ENCODE peak calls at places on chromosome 18, in five cellular contexts. C, O, J, X and Y are unnamed samples.

GRCh38 chr18:34864836-34865497 is 154.9 kb downstream of the DTNA start:
- DNase-seq in C (no peak), O (no peak), J (no peak), X (no peak), Y (no peak)

GRCh38 chr18:69998523-69998987 is 50.9 kb upstream of the CD226 start:
- DNase-seq in C (no peak), O (no peak), J (no peak), X (no peak), Y (no peak)

GRCh38 chr18:48580782-48581181 is 42.0 kb downstream of the CTIF start:
- DNase-seq in C (no peak), O (no peak), J (no peak), X (no peak), Y (no peak)

GRCh38 chr18:60113396-60113795 is 213.6 kb downstream of the PMAIP1 start:
- DNase-seq in C (no peak), O (no peak), J (no peak), X (no peak), Y (no peak)

GRCh38 chr18:70243131-70243530 is 37.6 kb upstream of the RTTN start:
- DNase-seq in C (peak), O (no peak), J (no peak), X (peak), Y (peak)

GRCh38 chr18:73296686-73297085 is 428.9 kb upstream of the NETO1 start:
- DNase-seq in C (no peak), O (no peak), J (no peak), X (no peak), Y (no peak)

GRCh38 chr18:56233595-56233994 is 404.8 kb downstream of the TXNL1 start:
- DNase-seq in C (peak), O (no peak), J (no peak), X (no peak), Y (peak)

GRCh38 chr18:45621068-45621511 is 5.8 kb downstream of the SLC14A2 start:
- DNase-seq in C (no peak), O (no peak), J (peak), X (peak), Y (peak)

GRCh38 chr18:46628206-46628605 is 28.8 kb downstream of the LOXHD1 start:
- DNase-seq in C (no peak), O (no peak), J (no peak), X (no peak), Y (no peak)

GRCh38 chr18:48003426-48004349 is 73.2 kb upstream of the SMAD2 start:
- DNase-seq in C (peak), O (peak), J (no peak), X (peak), Y (no peak)

GRCh38 chr18:23810396-23810795 is 121.1 kb downstream of the LAMA3 start:
- DNase-seq in C (no peak), O (no peak), J (no peak), X (no peak), Y (no peak)

GRCh38 chr18:67733094-67733493 is 216.6 kb upstream of the DSEL start:
- DNase-seq in C (peak), O (no peak), J (no peak), X (no peak), Y (peak)

GRCh38 chr18:58533771-58534170 is 95.1 kb downstream of the ALPK2 start:
- DNase-seq in C (no peak), O (no peak), J (no peak), X (no peak), Y (no peak)

GRCh38 chr18:9444549-9444948 is 30.8 kb upstream of the RALBP1 start:
- DNase-seq in C (no peak), O (no peak), J (no peak), X (no peak), Y (no peak)
- TF ChIP-seq CTCF in C (no peak), O (no peak), J (no peak), X (no peak), Y (no peak)

GRCh38 chr18:79401494-79402208 is 5.9 kb downstream of the NFATC1 start:
- DNase-seq in C (no peak), O (peak), J (no peak), X (no peak), Y (no peak)
- H3K27ac ChIP-seq in C (no peak), O (peak), J (peak), X (peak), Y (peak)

DNA sequence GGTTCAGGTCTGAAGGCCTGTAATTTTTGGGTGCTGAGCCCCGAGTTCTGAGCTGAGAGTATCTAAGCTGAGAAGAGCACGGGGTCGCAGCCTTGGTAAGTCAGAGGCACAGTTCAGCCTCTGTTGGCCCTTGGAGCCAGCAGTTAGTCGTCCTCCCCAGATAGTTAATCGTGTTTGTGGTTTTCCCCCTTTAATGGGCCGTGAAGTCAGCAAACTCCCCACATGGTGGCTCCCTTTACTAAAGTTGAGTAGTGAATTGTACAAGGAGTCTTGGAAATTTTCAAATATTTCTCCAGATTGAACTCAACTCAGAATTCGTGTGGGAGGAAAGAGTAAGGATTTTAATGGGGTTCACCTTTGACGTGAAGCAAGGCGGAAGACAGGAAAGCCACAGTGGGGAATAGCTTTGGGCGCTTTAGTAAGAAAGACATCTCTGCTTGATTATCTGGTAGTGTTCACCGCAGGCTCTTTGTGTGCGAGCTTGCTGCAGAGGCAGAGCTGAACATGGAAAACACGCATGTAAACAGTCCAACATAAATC is 2.4 kb upstream of the ADCYAP1 start:
- DNase-seq in C (peak), O (no peak), J (no peak), X (no peak), Y (no peak)
- TF ChIP-seq CTCF in C (peak), O (no peak), J (no peak), X (no peak), Y (no peak)

DNA sequence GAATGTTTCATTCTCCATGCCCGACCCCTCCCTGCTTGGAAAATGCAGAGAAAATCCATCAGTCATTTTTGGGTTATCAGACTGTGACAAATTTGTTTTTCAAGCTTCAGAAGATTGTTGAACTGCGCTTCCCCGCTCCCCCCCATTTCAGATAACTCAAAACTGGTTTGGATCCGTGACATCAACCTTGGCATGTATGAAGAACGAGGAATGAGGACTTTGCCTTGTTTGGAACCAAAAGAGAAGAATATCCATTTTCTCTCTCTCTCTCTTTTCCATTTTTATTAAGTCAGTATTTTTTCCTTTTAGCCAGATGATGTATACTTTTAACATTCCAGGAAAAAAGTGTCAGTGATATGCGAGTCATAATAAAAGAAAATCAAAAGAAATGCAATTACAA is 171.6 kb downstream of the BCL2 start:
- DNase-seq in C (no peak), O (no peak), J (no peak), X (no peak), Y (no peak)
- H3K27ac ChIP-seq in C (no peak), O (peak), J (peak), X (no peak), Y (no peak)

GRCh38 chr18:3121256-3121655 is 98.5 kb downstream of the MYOM1 start:
- DNase-seq in C (no peak), O (no peak), J (no peak), X (no peak), Y (no peak)
- TF ChIP-seq CTCF in C (no peak), O (no peak), J (no peak), X (no peak), Y (no peak)

GRCh38 chr18:77087391-77088141 is 45.0 kb downstream of the MBP start:
- DNase-seq in C (peak), O (peak), J (peak), X (peak), Y (peak)
- H3K27ac ChIP-seq in C (no peak), O (peak), J (peak), X (peak), Y (peak)

GRCh38 chr18:657311-657997 is at the start of gene TYMS:
- DNase-seq in C (peak), O (peak), J (no peak), X (peak), Y (peak)
- TF ChIP-seq CTCF in C (no peak), O (peak), J (no peak), X (no peak), Y (no peak)

GRCh38 chr18:75201936-75202335 is 7.0 kb downstream of the PTGR3 start:
- DNase-seq in C (no peak), O (no peak), J (no peak), X (no peak), Y (no peak)

GRCh38 chr18:75204262-75204977 is 4.5 kb downstream of the PTGR3 start:
- DNase-seq in C (peak), O (peak), J (no peak), X (peak), Y (no peak)

GRCh38 chr18:75204978-75205759 is 3.8 kb downstream of the PTGR3 start:
- DNase-seq in C (no peak), O (no peak), J (no peak), X (no peak), Y (no peak)

GRCh38 chr18:75202976-75203375 is 6.0 kb downstream of the PTGR3 start:
- DNase-seq in C (no peak), O (no peak), J (no peak), X (no peak), Y (no peak)

DNA sequence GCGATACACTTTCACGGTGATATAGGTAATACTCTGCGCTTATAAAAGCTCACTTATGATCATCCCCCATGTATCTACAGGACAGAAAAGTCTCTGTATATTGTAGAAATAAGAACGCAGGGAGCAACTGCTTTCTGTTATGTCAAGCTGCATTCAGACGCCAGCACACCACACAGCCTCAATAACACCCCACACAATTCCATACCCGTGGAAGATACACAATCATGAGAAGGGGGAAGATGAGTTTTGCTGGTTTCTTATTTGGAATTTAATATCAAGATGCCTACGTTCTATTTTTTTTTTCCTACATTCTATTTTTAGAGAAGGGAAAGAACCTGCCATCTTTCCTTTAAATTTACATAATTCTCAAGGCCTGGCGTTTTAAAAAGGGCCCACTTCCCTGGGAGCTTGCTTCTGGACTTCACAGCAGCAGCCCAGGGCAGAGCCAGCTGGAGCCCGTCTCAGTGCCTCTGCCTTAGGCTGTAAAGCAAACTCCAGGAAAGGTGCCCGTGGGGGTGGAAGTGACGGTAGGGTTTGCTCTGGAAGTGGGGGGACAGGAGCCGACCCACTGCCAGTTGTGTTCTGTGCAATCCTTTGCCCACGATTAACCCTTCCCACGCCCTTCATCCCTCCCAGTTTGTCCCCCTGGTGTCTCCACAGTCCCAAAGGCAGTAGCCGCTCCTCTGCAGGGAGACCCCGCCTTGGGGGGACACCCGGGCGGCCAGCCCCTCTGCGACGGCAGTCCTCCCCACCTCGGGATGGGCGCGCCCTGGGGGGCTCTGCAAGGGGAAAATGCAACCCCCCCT is 5.3 kb downstream of the PTGR3 start:
- DNase-seq in C (peak), O (no peak), J (no peak), X (peak), Y (no peak)
- H3K27ac ChIP-seq in C (no peak), O (peak), J (no peak), X (peak), Y (peak)